ENCODE peak calls at places on chromosomes 2 and 18, in four cellular contexts. H is WTC11, F is left ventricle myocardium inferior, E is fibroblast of the aortic adventitia. A is an unnamed sample.

GRCh38 chr18:79502785-79503184 is 107.1 kb downstream of the NFATC1 start:
- DNase-seq in F (no peak), H (no peak), E (peak), A (no peak)

GRCh38 chr2:170165129-170165528 is 12.8 kb upstream of the MYO3B start:
- DNase-seq in H (no peak), F (no peak), E (peak), A (peak)

GRCh38 chr2:208978966-208979365 is 444.9 kb upstream of the MAP2 start:
- DNase-seq in F (no peak), E (no peak), H (no peak), A (peak)

GRCh38 chr2:162301151-162301804 is 17.2 kb downstream of the IFIH1 start:
- DNase-seq in H (peak), E (peak), F (no peak), A (peak)

GRCh38 chr18:13587001-13587400 is 139.4 kb downstream of the FAM210A start:
- DNase-seq in E (no peak), H (no peak), F (no peak), A (no peak)

GRCh38 chr18:75827781-75828274 is 400.3 kb upstream of the SMIM21 start:
- DNase-seq in E (no peak), F (no peak), H (no peak), A (no peak)

GRCh38 chr2:177000408-177000807 is 212.2 kb upstream of the HNRNPA3 start:
- DNase-seq in F (no peak), H (no peak), E (no peak), A (no peak)

GRCh38 chr2:71125506-71126294 is 4.3 kb downstream of the MCEE start:
- DNase-seq in F (no peak), H (no peak), E (no peak), A (no peak)

GRCh38 chr2:161257123-161257952 is 50.9 kb upstream of the PSMD14 start:
- DNase-seq in F (no peak), H (no peak), E (no peak), A (no peak)
- TF ChIP-seq CTCF in F (no peak), H (no peak), E (no peak), A (no peak)

DNA sequence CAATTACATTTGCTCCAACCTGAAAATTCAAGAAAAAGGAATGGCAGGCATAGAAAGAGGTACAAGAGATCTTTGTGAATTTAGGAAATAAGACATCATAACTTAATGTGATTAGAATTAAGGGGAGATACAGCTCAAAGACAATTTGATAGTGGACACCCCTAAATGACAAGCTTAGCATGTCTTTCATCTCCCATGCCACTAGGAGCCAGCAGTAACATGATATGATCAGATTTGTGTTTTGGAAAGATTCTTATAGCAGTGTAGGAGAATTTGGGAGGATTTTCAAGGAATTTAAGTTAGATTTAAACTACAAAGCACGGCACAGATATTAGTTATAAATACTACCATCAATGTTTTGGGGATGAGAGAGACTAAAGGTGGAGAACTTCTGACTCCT is 340.8 kb downstream of the RDH14 start:
- DNase-seq in F (no peak), H (no peak), E (no peak), A (peak)
- TF ChIP-seq CTCF in F (no peak), H (no peak), E (peak), A (peak)

DNA sequence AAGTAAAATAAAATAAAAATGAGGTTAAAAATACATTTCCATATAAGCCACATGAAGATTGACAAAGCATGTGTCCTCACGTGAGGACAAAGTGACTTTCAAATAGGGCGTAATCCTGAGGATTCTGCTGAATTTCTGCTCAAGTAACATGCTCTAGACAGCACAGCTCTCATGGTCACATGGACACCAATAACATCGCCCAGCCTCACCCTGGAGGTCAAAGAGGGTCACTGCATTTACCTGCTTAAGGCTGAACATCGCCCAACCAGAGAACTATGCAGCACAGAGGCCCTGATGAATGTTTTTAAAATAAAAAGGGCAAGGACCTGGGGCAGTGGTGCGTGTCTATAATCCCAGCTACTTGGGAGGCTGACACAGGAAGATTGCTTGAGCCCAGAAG is 30.2 kb downstream of the TGFBRAP1 start:
- DNase-seq in E (no peak), H (peak), F (no peak), A (no peak)
- TF ChIP-seq CTCF in E (peak), H (peak), F (peak), A (peak)

GRCh38 chr18:3869848-3870247 is 419.9 kb downstream of the TGIF1 start:
- DNase-seq in H (no peak), F (no peak), E (peak), A (peak)
- TF ChIP-seq CTCF in H (peak), F (peak), E (peak), A (peak)

GRCh38 chr2:238123218-238123971 is 15.1 kb upstream of the KLHL30 start:
- DNase-seq in H (no peak), E (no peak), F (no peak), A (no peak)

GRCh38 chr2:238121511-238122286 is 16.8 kb upstream of the KLHL30 start:
- DNase-seq in H (no peak), E (no peak), F (no peak), A (no peak)

GRCh38 chr2:238122287-238123217 is 15.9 kb upstream of the KLHL30 start:
- DNase-seq in H (no peak), E (no peak), F (no peak), A (no peak)

GRCh38 chr2:238119756-238120462 is 18.6 kb upstream of the KLHL30 start:
- DNase-seq in F (peak), E (no peak), H (no peak), A (no peak)

DNA sequence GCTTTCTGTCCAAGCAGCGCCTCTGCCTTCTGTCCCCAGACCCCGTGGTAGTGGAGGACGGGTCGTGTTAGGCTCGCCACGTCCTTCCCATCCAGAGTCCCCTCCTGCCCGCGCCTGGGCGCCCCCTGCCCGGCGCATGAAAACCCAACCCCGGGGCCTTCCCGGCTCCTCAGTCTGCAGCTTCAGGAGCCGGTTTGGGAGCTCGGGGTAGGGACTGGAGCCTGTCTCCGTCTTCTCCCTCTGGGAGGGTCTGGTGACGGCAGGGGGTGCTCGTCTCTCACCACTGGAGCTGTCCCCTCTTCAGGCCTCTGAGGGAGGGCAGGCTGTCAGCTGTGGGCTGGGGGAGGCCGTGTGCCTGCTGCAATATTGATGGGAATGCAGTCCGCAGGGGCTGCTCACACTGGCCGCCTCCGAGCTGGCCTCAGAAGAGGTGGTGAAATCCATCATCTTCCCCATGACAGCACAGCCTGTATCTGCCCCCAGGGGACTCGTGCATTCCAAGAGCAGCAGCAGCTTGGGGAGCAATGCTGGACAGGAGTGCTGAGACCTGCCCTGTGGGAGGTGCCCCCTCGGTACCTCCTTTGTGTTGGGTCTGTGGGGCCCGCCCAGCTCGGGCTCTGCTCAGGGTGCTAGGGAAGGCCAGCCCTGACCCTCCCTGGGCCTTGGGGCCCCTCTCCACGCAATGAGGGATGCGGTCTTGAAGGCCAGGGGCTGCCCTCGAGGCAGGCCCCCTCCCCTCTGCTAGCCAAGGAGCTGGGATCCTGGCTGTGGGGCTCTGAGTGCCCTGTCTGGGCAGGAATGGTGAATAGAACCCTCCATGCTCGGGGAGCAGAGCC is 17.8 kb upstream of the KLHL30 start:
- DNase-seq in E (peak), F (no peak), H (peak), A (peak)
- TF ChIP-seq CTCF in E (no peak), F (peak), H (no peak), A (no peak)

GRCh38 chr2:65781756-65782155 is 349.4 kb upstream of the SPRED2 start:
- DNase-seq in H (no peak), F (no peak), E (no peak), A (no peak)
- TF ChIP-seq CTCF in H (no peak), F (no peak), E (no peak), A (no peak)

DNA sequence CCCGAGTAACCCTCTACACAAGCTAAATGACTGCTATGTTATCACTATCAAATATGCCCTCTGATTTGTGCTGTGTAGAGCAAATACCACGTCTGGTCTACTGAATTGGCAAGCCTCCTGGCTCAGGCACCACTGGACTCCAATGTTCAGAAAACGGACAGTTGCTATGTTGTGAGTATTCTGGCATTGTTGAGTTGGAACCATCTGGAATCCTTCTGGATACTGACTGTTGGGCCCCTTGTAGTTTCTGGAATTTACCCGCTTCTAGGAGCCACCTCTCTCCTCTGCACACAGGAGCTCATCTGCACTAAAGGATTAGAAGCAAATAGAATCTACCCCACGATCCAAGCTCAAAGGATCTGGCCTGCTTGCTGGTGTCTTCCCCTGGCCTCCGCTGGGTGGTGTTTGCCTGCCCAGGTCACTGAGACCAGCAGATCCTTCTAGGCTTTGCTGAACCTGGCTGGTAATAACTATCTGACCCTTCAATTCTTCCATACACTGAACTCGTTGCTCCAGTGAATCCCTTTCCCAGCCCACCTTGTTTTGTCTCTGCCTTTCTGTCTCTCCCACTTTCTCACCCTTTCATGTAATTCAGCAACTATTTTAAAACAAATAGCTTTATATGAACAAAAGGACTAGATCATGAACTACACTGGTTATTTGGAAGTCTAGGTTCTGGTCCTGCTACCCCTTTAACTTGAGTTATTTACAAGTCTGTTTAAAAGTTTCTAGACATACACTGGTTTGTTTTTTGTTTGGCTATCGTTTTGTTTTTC is 2.1 kb upstream of the HAAO start:
- DNase-seq in E (no peak), H (peak), F (no peak), A (no peak)
- TF ChIP-seq CTCF in E (peak), H (no peak), F (peak), A (no peak)